ENCODE peak calls at places on chromosomes 1 and 21, in seven cellular contexts. L is K562, K is IMR-90, F is A549, N is SK-N-SH, I is HepG2, G is GM12878. X is an unnamed sample.

GRCh38 chr1:100860397-100860991 is 34.1 kb downstream of the EXTL2 start:
- DNase-seq in L (no peak), K (peak), F (no peak), N (no peak), I (no peak), G (no peak), X (no peak)

GRCh38 chr1:85571181-85571540 is 9.4 kb upstream of the CCN1 start:
- DNase-seq in L (no peak), K (peak), F (no peak), N (no peak), I (peak), G (no peak), X (no peak)

GRCh38 chr1:169729991-169730390 is 3.9 kb downstream of the SELE start:
- DNase-seq in L (no peak), K (no peak), F (no peak), N (no peak), I (no peak), G (no peak), X (no peak)

GRCh38 chr1:106755682-106756406 is 300.6 kb upstream of the PRMT6 start:
- DNase-seq in L (no peak), K (peak), F (no peak), N (no peak), I (no peak), G (no peak), X (no peak)

GRCh38 chr21:43942621-43943020 is 69.5 kb upstream of the TRAPPC10 start:
- DNase-seq in L (no peak), K (no peak), F (no peak), N (no peak), I (no peak), G (no peak), X (no peak)

GRCh38 chr1:11256299-11256698 is 6.1 kb downstream of the MTOR start:
- DNase-seq in L (no peak), K (no peak), F (no peak), N (no peak), I (no peak), G (no peak), X (no peak)

GRCh38 chr1:226344441-226345120 is 35.6 kb upstream of the LIN9 start:
- DNase-seq in L (no peak), K (no peak), F (no peak), N (no peak), I (no peak), G (no peak), X (no peak)

GRCh38 chr21:32525282-32525681 is 60.0 kb downstream of the TCP10L start:
- DNase-seq in L (no peak), K (no peak), F (no peak), N (no peak), I (no peak), G (no peak), X (no peak)

GRCh38 chr1:47374501-47374900 is 40.9 kb downstream of the CMPK1 start:
- DNase-seq in L (no peak), K (peak), F (no peak), N (no peak), I (no peak), G (no peak), X (no peak)

GRCh38 chr1:219903353-219903871 is 24.9 kb downstream of the SLC30A10 start:
- DNase-seq in L (peak), K (no peak), F (no peak), N (no peak), I (no peak), G (no peak), X (no peak)

GRCh38 chr1:66251521-66251920 is 282.4 kb upstream of the SGIP1 start:
- DNase-seq in L (no peak), K (no peak), F (no peak), N (no peak), I (no peak), G (no peak), X (no peak)

GRCh38 chr1:2969870-2970291 is 51.4 kb upstream of the ACTRT2 start:
- DNase-seq in L (no peak), K (no peak), F (no peak), N (no peak), I (no peak), G (no peak), X (no peak)

GRCh38 chr1:82400521-82400920 is 599.8 kb downstream of the ADGRL2 start:
- DNase-seq in L (no peak), K (no peak), F (no peak), N (no peak), I (no peak), G (no peak), X (no peak)

GRCh38 chr1:1167416-1168155 is 6.1 kb upstream of the TTLL10 start:
- DNase-seq in L (no peak), K (no peak), F (no peak), N (no peak), I (no peak), G (no peak), X (peak)

GRCh38 chr1:71792264-71792663 is 490.1 kb downstream of the NEGR1 start:
- DNase-seq in L (no peak), K (no peak), F (no peak), N (no peak), I (no peak), G (no peak), X (no peak)

GRCh38 chr21:14616303-14617039 is 70.4 kb upstream of the SAMSN1 start:
- DNase-seq in L (no peak), K (no peak), F (no peak), N (no peak), I (no peak), G (no peak), X (no peak)

GRCh38 chr1:231171623-231172197 is 9.9 kb downstream of the TRIM67 start:
- DNase-seq in L (no peak), K (no peak), F (no peak), N (no peak), I (no peak), G (no peak), X (no peak)

GRCh38 chr1:10057744-10058294 is 25.1 kb downstream of the UBE4B start:
- DNase-seq in L (no peak), K (no peak), F (no peak), N (no peak), I (no peak), G (no peak), X (no peak)

GRCh38 chr1:244450597-244451538 is 841 bp downstream of the ADSS2 start:
- DNase-seq in L (peak), K (peak), F (peak), N (peak), I (peak), G (no peak), X (no peak)

GRCh38 chr1:242718967-242719366 is 194.5 kb upstream of the PLD5 start:
- DNase-seq in L (no peak), K (no peak), F (no peak), N (no peak), I (no peak), G (no peak), X (no peak)

GRCh38 chr1:204872262-204872881 is 1.7 kb downstream of the NFASC start:
- DNase-seq in L (no peak), K (no peak), F (no peak), N (no peak), I (no peak), G (no peak), X (no peak)

GRCh38 chr1:223129229-223129851 is 13.7 kb downstream of the TLR5 start:
- DNase-seq in L (peak), K (peak), F (peak), N (peak), I (peak), G (no peak), X (peak)

GRCh38 chr1:24952413-24952841 is 22.4 kb upstream of the RUNX3 start:
- DNase-seq in L (peak), K (no peak), F (no peak), N (no peak), I (no peak), G (no peak), X (no peak)

GRCh38 chr1:88272216-88272615 is 411.9 kb upstream of the PKN2 start:
- DNase-seq in L (no peak), K (no peak), F (no peak), N (no peak), I (no peak), G (no peak), X (no peak)

GRCh38 chr1:76666499-76666898 is 200.8 kb upstream of the ST6GALNAC5 start:
- DNase-seq in L (no peak), K (no peak), F (no peak), N (no peak), I (no peak), G (no peak), X (no peak)

GRCh38 chr1:47559944-47560695 is 122.3 kb downstream of the FOXD2 start:
- DNase-seq in L (no peak), K (no peak), F (no peak), N (no peak), I (peak), G (no peak), X (no peak)

GRCh38 chr1:180611016-180611930 is 20.5 kb upstream of the XPR1 start:
- DNase-seq in L (peak), K (peak), F (no peak), N (no peak), I (no peak), G (no peak), X (no peak)

GRCh38 chr1:98556521-98557158 is 104.9 kb upstream of the SNX7 start:
- DNase-seq in L (peak), K (peak), F (peak), N (no peak), I (peak), G (no peak), X (no peak)
- TF ChIP-seq RFX5 in L (no peak), K (no peak), F (no peak), N (no peak), I (no peak), G (no peak), X (no peak)

DNA sequence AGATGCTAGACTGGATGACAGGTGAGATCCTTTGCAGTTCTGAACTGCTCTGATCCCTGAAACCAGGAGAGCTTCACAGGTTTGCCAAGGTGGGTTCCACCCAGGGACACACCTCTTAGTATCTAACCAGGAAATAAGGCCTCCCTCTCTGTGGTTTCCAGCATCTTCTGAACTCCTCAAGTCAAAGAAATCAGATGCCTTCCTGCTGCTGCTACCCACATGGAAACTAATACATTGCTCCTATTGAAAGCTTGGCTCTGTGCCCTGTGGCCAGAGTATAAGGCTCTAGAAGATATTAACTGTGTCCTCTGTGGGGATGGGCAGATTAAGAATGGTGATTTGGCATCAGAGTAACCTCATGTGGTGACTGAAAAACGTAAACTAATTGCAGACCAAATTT is 75.0 kb upstream of the MRPS6 start:
- DNase-seq in L (no peak), K (no peak), F (no peak), N (no peak), I (no peak), G (no peak), X (no peak)
- TF ChIP-seq RFX5 in L (no peak), K (no peak), F (no peak), N (no peak), I (no peak), G (no peak), X (no peak)

GRCh38 chr1:43047135-43047534 is 88.5 kb upstream of the SLC2A1 start:
- DNase-seq in L (no peak), K (no peak), F (no peak), N (no peak), I (no peak), G (no peak), X (no peak)

GRCh38 chr1:43043695-43044094 is 85.0 kb upstream of the SLC2A1 start:
- DNase-seq in L (no peak), K (peak), F (no peak), N (no peak), I (no peak), G (no peak), X (no peak)

GRCh38 chr1:43042773-43043470 is 84.3 kb upstream of the SLC2A1 start:
- DNase-seq in L (no peak), K (no peak), F (no peak), N (no peak), I (no peak), G (no peak), X (no peak)

GRCh38 chr1:43048601-43049011 is 89.9 kb upstream of the SLC2A1 start:
- DNase-seq in L (no peak), K (no peak), F (no peak), N (no peak), I (no peak), G (no peak), X (no peak)

GRCh38 chr1:43044572-43045361 is 86.1 kb upstream of the SLC2A1 start:
- DNase-seq in L (peak), K (no peak), F (no peak), N (peak), I (peak), G (no peak), X (no peak)
- TF ChIP-seq RFX5 in L (no peak), K (no peak), F (no peak), N (no peak), I (no peak), G (no peak), X (no peak)

GRCh38 chr1:237042892-237043576 is 1.1 kb downstream of the RYR2 start:
- DNase-seq in L (no peak), K (no peak), F (no peak), N (peak), I (no peak), G (no peak), X (peak)
- TF ChIP-seq RFX5 in L (no peak), K (no peak), F (no peak), N (no peak), I (no peak), G (no peak), X (no peak)

DNA sequence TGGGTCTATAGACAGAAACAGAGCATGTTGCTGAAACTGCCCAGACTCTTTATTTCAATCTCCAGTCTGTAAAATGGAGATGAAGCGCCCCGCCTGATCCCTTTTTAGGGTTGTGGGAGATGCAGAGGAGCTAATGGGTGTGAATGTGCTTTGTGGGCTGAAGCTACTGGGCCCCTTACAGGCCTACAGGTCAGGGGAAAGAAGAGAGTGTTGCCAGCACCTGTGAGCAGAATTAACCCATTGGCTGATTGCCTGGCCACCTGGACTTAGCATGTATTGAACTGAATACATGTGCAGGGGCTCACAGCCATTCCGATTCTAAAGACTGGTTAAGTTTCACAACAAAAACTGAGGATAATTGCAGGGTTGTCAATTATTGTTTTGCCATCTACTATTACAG is 13.9 kb upstream of the ATF3 start:
- DNase-seq in L (no peak), K (no peak), F (no peak), N (no peak), I (no peak), G (no peak), X (no peak)
- TF ChIP-seq RFX5 in L (no peak), K (no peak), F (no peak), N (no peak), I (no peak), G (no peak), X (no peak)

GRCh38 chr1:111366256-111366655 is 61.3 kb downstream of the OVGP1 start:
- DNase-seq in L (no peak), K (peak), F (no peak), N (no peak), I (no peak), G (no peak), X (no peak)
- TF ChIP-seq RFX5 in L (no peak), K (no peak), F (no peak), N (no peak), I (no peak), G (no peak), X (no peak)

GRCh38 chr1:162141273-162142023 is 72.0 kb downstream of the NOS1AP start:
- DNase-seq in L (no peak), K (peak), F (no peak), N (no peak), I (peak), G (no peak), X (no peak)
- TF ChIP-seq RFX5 in L (no peak), K (no peak), F (no peak), N (no peak), I (no peak), G (no peak), X (no peak)

DNA sequence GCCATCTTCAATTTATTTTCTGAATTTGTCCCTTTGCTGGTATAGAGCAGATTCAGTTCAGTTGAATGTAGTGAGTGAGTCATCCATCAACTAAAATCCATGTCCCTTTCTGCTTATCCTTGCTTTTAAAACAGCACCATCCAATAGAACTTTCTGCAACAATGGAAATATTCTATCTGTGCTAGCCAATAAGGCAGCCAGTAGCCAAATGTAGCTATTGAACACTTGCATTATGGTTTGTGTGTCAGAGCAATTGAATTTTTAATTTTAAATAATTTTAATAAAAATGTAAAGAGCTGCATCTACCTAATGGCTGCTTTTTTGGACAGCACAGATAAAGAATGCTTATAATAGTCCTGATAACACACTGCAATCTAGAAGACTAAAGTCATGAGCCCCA is at the start of gene GJA9:
- DNase-seq in L (no peak), K (no peak), F (no peak), N (no peak), I (no peak), G (no peak), X (no peak)
- TF ChIP-seq RFX5 in L (no peak), K (no peak), F (no peak), N (no peak), I (no peak), G (no peak), X (no peak)

GRCh38 chr1:21292991-21293536 is 2.8 kb upstream of the ECE1 start:
- DNase-seq in L (no peak), K (no peak), F (no peak), N (no peak), I (no peak), G (peak), X (no peak)
- TF ChIP-seq RFX5 in L (no peak), K (no peak), F (no peak), N (no peak), I (no peak), G (no peak), X (no peak)